ENCODE peak calls at places on chromosomes 13 and 19, in eight cellular contexts. W is endothelial cell, Q is uterus, M is brain microvascular endothelial cell, V is OCI-LY7, H is mucosa of descending colon, Z is left ventricle myocardium inferior, R is colonic mucosa. T is an unnamed sample.

GRCh38 chr13:112113355-112113754 is 46.4 kb downstream of the SOX1 start:
- DNase-seq in W (no peak), Q (no peak), M (no peak), V (no peak), H (no peak), Z (no peak), R (peak), T (peak)

GRCh38 chr13:110137677-110138008 is 169.3 kb downstream of the COL4A1 start:
- DNase-seq in W (no peak), Q (peak), M (peak), V (peak), H (no peak), Z (peak), R (peak), T (peak)

GRCh38 chr19:2495130-2495641 is 19.3 kb downstream of the GADD45B start:
- DNase-seq in W (no peak), Q (peak), M (no peak), V (no peak), H (peak), Z (peak), R (peak), T (peak)

GRCh38 chr19:719636-720377 is 11.1 kb downstream of the PALM start:
- DNase-seq in W (no peak), Q (peak), M (no peak), V (no peak), H (no peak), Z (no peak), R (no peak), T (no peak)

GRCh38 chr13:39455534-39456175 is 147.3 kb downstream of the LHFPL6 start:
- DNase-seq in W (no peak), Q (no peak), M (peak), V (no peak), H (no peak), Z (no peak), R (no peak), T (no peak)

GRCh38 chr13:45257638-45258338 is 56.9 kb upstream of the KCTD4 start:
- DNase-seq in W (no peak), Q (no peak), M (no peak), V (no peak), H (no peak), Z (no peak), R (no peak), T (no peak)

GRCh38 chr19:58279042-58279924 is 528 bp downstream of the ZNF8 start:
- DNase-seq in W (peak), Q (peak), M (peak), V (peak), H (peak), Z (peak), R (peak), T (peak)

GRCh38 chr13:53001871-53002270 is 26.7 kb upstream of the OLFM4 start:
- DNase-seq in W (no peak), Q (no peak), M (no peak), V (no peak), H (no peak), Z (no peak), R (no peak), T (no peak)

GRCh38 chr19:35716735-35716984 is 1.1 kb upstream of the KMT2B start:
- DNase-seq in W (no peak), Q (no peak), M (no peak), V (no peak), H (no peak), Z (no peak), R (no peak), T (no peak)

GRCh38 chr13:20441066-20441465 is 84.6 kb downstream of the CRYL1 start:
- DNase-seq in W (no peak), Q (no peak), M (no peak), V (no peak), H (no peak), Z (no peak), R (no peak), T (no peak)

GRCh38 chr19:45163751-45164150 is 3.0 kb upstream of the NKPD1 start:
- DNase-seq in W (no peak), Q (no peak), M (no peak), V (no peak), H (no peak), Z (no peak), R (no peak), T (no peak)

GRCh38 chr19:45163156-45163555 is 2.4 kb upstream of the NKPD1 start:
- DNase-seq in W (no peak), Q (no peak), M (no peak), V (no peak), H (peak), Z (no peak), R (no peak), T (no peak)

GRCh38 chr19:45162464-45163143 is 1.8 kb upstream of the NKPD1 start:
- DNase-seq in W (no peak), Q (no peak), M (no peak), V (no peak), H (no peak), Z (no peak), R (no peak), T (no peak)

GRCh38 chr19:45160870-45161714 is at the start of gene NKPD1:
- DNase-seq in W (no peak), Q (no peak), M (no peak), V (no peak), H (no peak), Z (no peak), R (peak), T (peak)

GRCh38 chr19:45161715-45162463 is 1.1 kb upstream of the NKPD1 start:
- DNase-seq in W (peak), Q (no peak), M (no peak), V (no peak), H (no peak), Z (no peak), R (no peak), T (no peak)
- TF ChIP-seq CTCF in W (peak), Q (no peak), M (peak), V (peak), H (no peak), Z (peak), R (no peak), T (no peak)

GRCh38 chr13:106083620-106084350 is 451.7 kb downstream of the EFNB2 start:
- DNase-seq in W (peak), Q (no peak), M (peak), V (no peak), H (no peak), Z (no peak), R (peak), T (peak)
- TF ChIP-seq CTCF in W (peak), Q (no peak), M (peak), V (peak), H (no peak), Z (peak), R (peak), T (peak)

GRCh38 chr13:46553886-46554855 is 1.2 kb downstream of the LRCH1 start:
- DNase-seq in W (peak), Q (peak), M (peak), V (peak), H (peak), Z (peak), R (peak), T (peak)
- TF ChIP-seq CTCF in W (peak), Q (peak), M (peak), V (peak), H (no peak), Z (peak), R (no peak), T (peak)

DNA sequence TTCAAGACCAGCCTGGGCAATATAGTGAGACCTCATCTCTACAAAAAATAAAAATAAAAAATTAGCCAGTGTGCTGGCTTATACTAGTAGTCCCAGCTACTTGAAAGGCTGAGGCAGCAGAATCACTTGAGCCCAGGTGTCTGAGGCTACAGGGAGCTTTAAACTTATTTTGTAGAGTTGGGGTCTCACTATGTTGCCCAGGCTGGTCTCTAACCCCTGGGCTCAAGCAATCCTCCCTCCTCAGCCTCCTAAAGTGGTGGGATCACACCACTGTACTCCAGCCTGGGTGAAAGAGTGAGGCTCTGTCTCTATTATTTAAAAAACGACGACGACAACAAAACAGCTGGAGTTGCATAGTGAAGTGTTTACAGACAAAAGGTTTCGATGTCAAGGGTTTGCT is 8.0 kb downstream of the RAB3D start:
- DNase-seq in W (no peak), Q (no peak), M (no peak), V (no peak), H (no peak), Z (no peak), R (no peak), T (no peak)
- TF ChIP-seq CTCF in W (no peak), Q (no peak), M (no peak), V (no peak), H (no peak), Z (no peak), R (no peak), T (no peak)

GRCh38 chr13:99265162-99265822 is 7.1 kb upstream of the GPR18 start:
- DNase-seq in W (no peak), Q (no peak), M (no peak), V (no peak), H (no peak), Z (no peak), R (no peak), T (no peak)

GRCh38 chr13:99264053-99264452 is 5.9 kb upstream of the GPR18 start:
- DNase-seq in W (no peak), Q (no peak), M (no peak), V (peak), H (no peak), Z (no peak), R (no peak), T (no peak)

GRCh38 chr13:99266827-99267226 is 8.6 kb upstream of the GPR18 start:
- DNase-seq in W (no peak), Q (no peak), M (no peak), V (no peak), H (no peak), Z (no peak), R (no peak), T (no peak)

GRCh38 chr13:99267927-99268326 is 9.7 kb upstream of the GPR18 start:
- DNase-seq in W (no peak), Q (no peak), M (no peak), V (no peak), H (no peak), Z (no peak), R (no peak), T (no peak)

DNA sequence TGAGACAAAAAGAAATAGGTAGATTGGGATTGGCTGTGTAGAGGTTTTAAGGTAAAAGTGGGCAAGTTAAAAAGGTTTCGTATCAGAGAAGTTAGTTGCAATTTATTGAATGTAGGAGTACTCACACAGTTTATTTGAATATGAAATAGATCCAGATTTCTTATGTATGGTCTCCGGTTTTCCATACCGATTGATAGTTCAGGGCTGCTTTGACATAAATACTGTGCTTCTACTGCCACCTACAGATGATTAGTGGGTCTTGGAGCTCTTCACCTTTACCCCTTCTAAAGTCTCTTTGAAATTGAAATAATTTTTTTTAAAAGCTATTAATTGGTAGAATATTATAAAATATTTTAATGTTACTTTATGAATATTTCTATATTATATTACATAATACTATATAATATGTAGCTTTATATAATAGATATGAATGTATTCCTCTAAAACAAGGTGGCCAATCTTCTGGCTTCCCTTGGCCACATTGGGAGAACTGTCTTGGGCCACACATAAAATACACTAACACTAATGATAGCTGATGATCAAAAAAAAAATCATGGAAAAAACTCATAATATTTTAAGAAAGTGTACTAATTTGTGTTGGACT is 7.7 kb upstream of the GPR18 start:
- DNase-seq in W (no peak), Q (no peak), M (peak), V (peak), H (no peak), Z (no peak), R (no peak), T (no peak)
- TF ChIP-seq CTCF in W (no peak), Q (peak), M (peak), V (peak), H (no peak), Z (peak), R (peak), T (peak)

DNA sequence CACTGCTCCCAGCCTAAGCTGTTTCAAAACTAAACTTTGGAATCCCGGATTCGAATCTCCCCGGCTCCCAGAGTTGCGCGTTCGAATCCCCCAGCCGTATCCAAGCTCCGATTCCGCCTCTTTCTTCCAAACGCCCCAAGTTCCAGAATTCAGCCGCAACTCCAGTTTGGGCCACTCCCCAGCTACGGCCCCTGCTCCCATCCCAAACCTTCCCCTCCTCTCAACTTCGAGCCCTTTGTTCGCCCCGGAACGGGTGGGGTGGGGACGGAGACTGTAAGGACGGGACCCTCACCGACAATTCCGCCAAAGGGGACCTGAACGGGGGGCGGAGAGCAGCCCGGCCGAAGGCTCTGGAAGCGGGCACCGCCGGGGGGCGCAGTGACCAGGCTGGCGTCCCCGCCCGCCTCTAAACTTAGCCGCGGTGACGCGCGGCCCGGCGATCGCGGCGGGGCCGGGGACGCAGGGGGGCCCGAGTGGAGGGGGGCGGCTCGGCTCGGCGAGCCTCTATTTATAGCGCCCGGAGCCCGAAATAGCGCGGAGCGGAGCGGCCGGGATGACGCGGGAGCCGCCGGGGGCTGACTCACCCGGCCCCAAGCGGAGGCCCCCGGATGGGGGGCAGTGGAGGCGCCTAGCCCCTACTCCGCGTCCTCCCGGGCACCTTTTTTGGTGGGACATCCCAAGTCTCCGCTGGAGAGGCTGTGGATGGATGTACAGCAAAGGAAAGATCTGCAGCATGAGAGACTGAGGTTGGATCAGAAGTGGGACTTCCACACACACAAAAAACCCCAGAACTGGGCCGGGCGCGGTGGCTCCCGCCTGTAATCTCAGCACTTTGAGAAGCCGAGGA is 4.9 kb upstream of the ERCC1 start:
- DNase-seq in W (peak), Q (peak), M (peak), V (peak), H (no peak), Z (peak), R (no peak), T (peak)
- TF ChIP-seq CTCF in W (peak), Q (peak), M (peak), V (peak), H (no peak), Z (peak), R (no peak), T (peak)

GRCh38 chr19:20247016-20247683 is 80.1 kb downstream of the ZNF486 start:
- DNase-seq in W (peak), Q (peak), M (no peak), V (peak), H (no peak), Z (peak), R (no peak), T (no peak)
- TF ChIP-seq CTCF in W (no peak), Q (peak), M (peak), V (peak), H (no peak), Z (peak), R (peak), T (no peak)